ENCODE peak calls at places on chromosomes 4 and X, in six cellular contexts. G is H54; X is A549; S is mucosa of gallbladder; L is RKO; F is stimulated activated CD4-positive, alpha-beta T cell treated with anti-CD3 and anti-CD28 coated beads, Interleukin-15, amount 100 ng/mL, for 1 hour. Q is an unnamed sample.
A peak's percentile ranks its signal among the peaks of the same experiment; 100 is the strongest.

GRCh38 chr4:107616838-107617389 is 103.1 kb downstream of the PAPSS1 start:
- DNase-seq in G (no peak), X (no peak), S (no peak), L (no peak), F (no peak), Q (no peak)

GRCh38 chr4:182806259-182807252 is 110.6 kb downstream of the DCTD start:
- DNase-seq in G (peak; percentile 53), X (peak; percentile 33), S (peak; percentile 79), L (peak; percentile 57), F (peak; percentile 20), Q (peak; percentile 58)

GRCh38 chr4:37631551-37631950 is 54.6 kb downstream of the RELL1 start:
- DNase-seq in G (no peak), X (no peak), S (peak; percentile 44), L (no peak), F (no peak), Q (no peak)

GRCh38 chr4:169115897-169116254 is 105.8 kb upstream of the CBR4 start:
- DNase-seq in G (peak; percentile 37), X (no peak), S (peak; percentile 58), L (peak; percentile 94), F (no peak), Q (no peak)

GRCh38 chr4:54754394-54754793 is 96.6 kb downstream of the KIT start:
- DNase-seq in G (no peak), X (no peak), S (no peak), L (no peak), F (no peak), Q (no peak)

GRCh38 chr4:109735566-109736454 is 5.9 kb upstream of the PLA2G12A start:
- DNase-seq in G (no peak), X (no peak), S (no peak), L (no peak), F (no peak), Q (no peak)

GRCh38 chrX:103373581-103373980 is 2.8 kb upstream of the BEX3 start:
- DNase-seq in G (no peak), X (peak; percentile 40), S (no peak), L (no peak), F (no peak), Q (no peak)

GRCh38 chrX:9420513-9420912 is 44.3 kb upstream of the TBL1X start:
- DNase-seq in G (no peak), X (no peak), S (no peak), L (no peak), F (no peak), Q (no peak)

GRCh38 chr4:2787230-2788100 is 5.4 kb upstream of the SH3BP2 start:
- DNase-seq in G (no peak), X (no peak), S (no peak), L (no peak), F (no peak), Q (peak; percentile 69)

GRCh38 chrX:130566028-130566683 is 164.4 kb downstream of the RBMX2 start:
- DNase-seq in G (no peak), X (no peak), S (no peak), L (no peak), F (no peak), Q (no peak)

GRCh38 chrX:119709630-119710029 is 16.7 kb upstream of the SEPTIN6 start:
- DNase-seq in G (no peak), X (no peak), S (no peak), L (no peak), F (no peak), Q (no peak)

GRCh38 chrX:106874075-106874474 is 29.1 kb downstream of the RIPPLY1 start:
- DNase-seq in G (no peak), X (peak; percentile 10), S (no peak), L (peak; percentile 71), F (no peak), Q (no peak)

GRCh38 chr4:140098481-140099132 is 55.4 kb downstream of the MAML3 start:
- DNase-seq in G (no peak), X (no peak), S (no peak), L (no peak), F (no peak), Q (no peak)

GRCh38 chr4:52269761-52270160 is 218.7 kb downstream of the SPATA18 start:
- DNase-seq in G (no peak), X (no peak), S (no peak), L (no peak), F (no peak), Q (no peak)

GRCh38 chrX:154465601-154466000 is 7.5 kb downstream of the PLXNA3 start:
- DNase-seq in G (no peak), X (no peak), S (no peak), L (no peak), F (no peak), Q (no peak)

GRCh38 chr4:95638920-95639501 is 90.2 kb upstream of the UNC5C start:
- DNase-seq in G (no peak), X (no peak), S (no peak), L (no peak), F (no peak), Q (no peak)

GRCh38 chr4:6116696-6117285 is 83.6 kb downstream of the JAKMIP1 start:
- DNase-seq in G (no peak), X (no peak), S (no peak), L (no peak), F (no peak), Q (no peak)

GRCh38 chr4:169440446-169440845 is 169.7 kb upstream of the SH3RF1 start:
- DNase-seq in G (no peak), X (no peak), S (no peak), L (no peak), F (no peak), Q (no peak)

GRCh38 chr4:2015008-2015407 is 6.2 kb upstream of the NELFA start:
- DNase-seq in G (no peak), X (no peak), S (no peak), L (no peak), F (no peak), Q (no peak)

Q was measured in GM19239.